ENCODE peak calls at places on chromosomes 5 and 9, in four cellular contexts. One of them, this sample, is unnamed.

GRCh38 chr5:157670662-157671591 is at the start of gene C5orf52:
- DNase-seq in H1: no peak
- DNase-seq in K562: no peak
- DNase-seq in HepG2: peak; percentile 47
- DNase-seq in this sample: no peak

GRCh38 chr9:133754187-133754586 is 16.0 kb upstream of the SARDH start:
- DNase-seq in H1: no peak
- DNase-seq in K562: no peak
- DNase-seq in HepG2: no peak
- DNase-seq in this sample: no peak

GRCh38 chr9:18516514-18516913 is 42.6 kb downstream of the ADAMTSL1 start:
- DNase-seq in H1: no peak
- DNase-seq in K562: no peak
- DNase-seq in HepG2: no peak
- DNase-seq in this sample: no peak

GRCh38 chr5:10199700-10200099 is 50.0 kb downstream of the ATPSCKMT start:
- DNase-seq in H1: no peak
- DNase-seq in K562: no peak
- DNase-seq in HepG2: no peak
- DNase-seq in this sample: no peak

GRCh38 chr9:110659891-110660541 is 8.6 kb upstream of the MUSK start:
- DNase-seq in H1: no peak
- DNase-seq in K562: no peak
- DNase-seq in HepG2: no peak
- DNase-seq in this sample: no peak

GRCh38 chr5:61394793-61395192 is 62.7 kb downstream of the ZSWIM6 start:
- DNase-seq in H1: no peak
- DNase-seq in K562: no peak
- DNase-seq in HepG2: no peak
- DNase-seq in this sample: no peak

GRCh38 chr5:75514323-75514722 is 2.6 kb downstream of the POLK start:
- DNase-seq in H1: no peak
- DNase-seq in K562: no peak
- DNase-seq in HepG2: no peak
- DNase-seq in this sample: no peak

GRCh38 chr5:151298063-151298462 is 5.5 kb downstream of the SLC36A3 start:
- DNase-seq in H1: no peak
- DNase-seq in K562: peak; percentile 34
- DNase-seq in HepG2: peak; percentile 68
- DNase-seq in this sample: peak; percentile 41

GRCh38 chr5:16931334-16932110 is 4.6 kb downstream of the MYO10 start:
- DNase-seq in H1: no peak
- DNase-seq in K562: no peak
- DNase-seq in HepG2: no peak
- DNase-seq in this sample: no peak

GRCh38 chr9:29999645-30000044 is 2384.8 kb upstream of the ACO1 start:
- DNase-seq in H1: no peak
- DNase-seq in K562: no peak
- DNase-seq in HepG2: no peak
- DNase-seq in this sample: no peak

GRCh38 chr9:132857031-132857430 is 21.1 kb downstream of the AK8 start:
- DNase-seq in H1: no peak
- DNase-seq in K562: no peak
- DNase-seq in HepG2: no peak
- DNase-seq in this sample: no peak

GRCh38 chr5:153670081-153670480 is 179.6 kb downstream of the GRIA1 start:
- DNase-seq in H1: no peak
- DNase-seq in K562: no peak
- DNase-seq in HepG2: no peak
- DNase-seq in this sample: no peak

GRCh38 chr5:138716456-138716924 is 36.7 kb upstream of the CTNNA1 start:
- DNase-seq in H1: no peak
- DNase-seq in K562: no peak
- DNase-seq in HepG2: peak; percentile 39
- DNase-seq in this sample: no peak

GRCh38 chr9:79686381-79687130 is 114.8 kb downstream of the TLE4 start:
- DNase-seq in H1: no peak
- DNase-seq in K562: no peak
- DNase-seq in HepG2: no peak
- DNase-seq in this sample: no peak

GRCh38 chr5:98433673-98434072 is 339.8 kb upstream of the RGMB start:
- DNase-seq in H1: no peak
- DNase-seq in K562: no peak
- DNase-seq in HepG2: no peak
- DNase-seq in this sample: no peak

GRCh38 chr5:142181547-142182191 is 73.1 kb downstream of the NDFIP1 start:
- DNase-seq in H1: no peak
- DNase-seq in K562: no peak
- DNase-seq in HepG2: peak; percentile 35
- DNase-seq in this sample: no peak

GRCh38 chr5:177128551-177128976 is 5.0 kb upstream of the NSD1 start:
- DNase-seq in H1: no peak
- DNase-seq in K562: no peak
- DNase-seq in HepG2: no peak
- DNase-seq in this sample: no peak

GRCh38 chr9:129752915-129753724 is at the start of gene PTGES:
- DNase-seq in H1: no peak
- DNase-seq in K562: peak; percentile 81
- DNase-seq in HepG2: no peak
- DNase-seq in this sample: no peak

GRCh38 chr9:99491408-99492259 is 269.6 kb downstream of the SEC61B start:
- DNase-seq in H1: no peak
- DNase-seq in K562: no peak
- DNase-seq in HepG2: no peak
- DNase-seq in this sample: no peak

GRCh38 chr9:121735065-121735791 is 83.8 kb downstream of the DAB2IP start:
- DNase-seq in H1: peak; percentile 71
- DNase-seq in K562: peak; percentile 30
- DNase-seq in HepG2: peak; percentile 62
- DNase-seq in this sample: no peak

GRCh38 chr5:178477224-178478201 is 112.7 kb downstream of the COL23A1 start:
- DNase-seq in H1: no peak
- DNase-seq in K562: no peak
- DNase-seq in HepG2: no peak
- DNase-seq in this sample: no peak

GRCh38 chr5:159456722-159457462 is 126.6 kb upstream of the IL12B start:
- DNase-seq in H1: no peak
- DNase-seq in K562: no peak
- DNase-seq in HepG2: no peak
- DNase-seq in this sample: no peak

GRCh38 chr5:77454123-77454522 is 38.0 kb downstream of the WDR41 start:
- DNase-seq in H1: no peak
- DNase-seq in K562: peak; percentile 18
- DNase-seq in HepG2: no peak
- DNase-seq in this sample: no peak

GRCh38 chr5:71810023-71810422 is 90.9 kb downstream of the CARTPT start:
- DNase-seq in H1: no peak
- DNase-seq in K562: no peak
- DNase-seq in HepG2: no peak
- DNase-seq in this sample: no peak

GRCh38 chr9:91426123-91426745 is 2.6 kb upstream of the NFIL3 start:
- DNase-seq in H1: no peak
- DNase-seq in K562: peak; percentile 41
- DNase-seq in HepG2: peak; percentile 53
- DNase-seq in this sample: no peak

GRCh38 chr5:21159526-21160059 is 1171.6 kb upstream of the CDH18 start:
- DNase-seq in H1: no peak
- DNase-seq in K562: no peak
- DNase-seq in HepG2: no peak
- DNase-seq in this sample: no peak

GRCh38 chr5:177370488-177371119 is 12.9 kb downstream of the RGS14 start:
- DNase-seq in H1: peak; percentile 99
- DNase-seq in K562: peak; percentile 95
- DNase-seq in HepG2: peak; percentile 94
- DNase-seq in this sample: no peak

GRCh38 chr5:128227984-128228383 is 144.4 kb downstream of the SLC12A2 start:
- DNase-seq in H1: no peak
- DNase-seq in K562: no peak
- DNase-seq in HepG2: no peak
- DNase-seq in this sample: no peak

GRCh38 chr5:134275822-134276221 is 49.9 kb upstream of the PPP2CA start:
- DNase-seq in H1: no peak
- DNase-seq in K562: no peak
- DNase-seq in HepG2: no peak
- DNase-seq in this sample: no peak
- TF ChIP-seq SIN3A in H1: no peak
- TF ChIP-seq SIN3A in K562: no peak
- TF ChIP-seq SIN3A in HepG2: no peak
- TF ChIP-seq SIN3A in this sample: no peak

GRCh38 chr5:119072496-119072895 is 1.6 kb downstream of the DMXL1 start:
- DNase-seq in H1: no peak
- DNase-seq in K562: no peak
- DNase-seq in HepG2: no peak
- DNase-seq in this sample: no peak

GRCh38 chr5:119076080-119076479 is 5.2 kb downstream of the DMXL1 start:
- DNase-seq in H1: no peak
- DNase-seq in K562: no peak
- DNase-seq in HepG2: no peak
- DNase-seq in this sample: no peak

GRCh38 chr5:119077444-119077843 is 6.6 kb downstream of the DMXL1 start:
- DNase-seq in H1: no peak
- DNase-seq in K562: no peak
- DNase-seq in HepG2: no peak
- DNase-seq in this sample: no peak

GRCh38 chr5:119071573-119071874 is 637 bp downstream of the DMXL1 start:
- DNase-seq in H1: no peak
- DNase-seq in K562: no peak
- DNase-seq in HepG2: no peak
- DNase-seq in this sample: no peak

GRCh38 chr5:119074419-119074818 is 3.5 kb downstream of the DMXL1 start:
- DNase-seq in H1: no peak
- DNase-seq in K562: no peak
- DNase-seq in HepG2: no peak
- DNase-seq in this sample: no peak
- H3K4me1 ChIP-seq in H1: no peaks in the 10 kb centered on the region
- H3K4me1 ChIP-seq in K562: peaks cover 14% of the 10 kb centered on the region
- H3K4me1 ChIP-seq in HepG2: peaks cover 38% of the 10 kb centered on the region
- H3K4me1 ChIP-seq in this sample: peaks cover 17% of the 10 kb centered on the region

GRCh38 chr5:167582263-167582662 is 709.2 kb upstream of the WWC1 start:
- DNase-seq in H1: no peak
- DNase-seq in K562: no peak
- DNase-seq in HepG2: no peak
- DNase-seq in this sample: no peak
- TF ChIP-seq CTCF in H1: no peak
- TF ChIP-seq CTCF in K562: no peak
- TF ChIP-seq CTCF in HepG2: no peak
- TF ChIP-seq CTCF in this sample: peak; percentile 35

GRCh38 chr9:28317706-28318210 is 744.5 kb upstream of the C9orf72 start:
- DNase-seq in H1: no peak
- DNase-seq in K562: no peak
- DNase-seq in HepG2: no peak
- DNase-seq in this sample: no peak

GRCh38 chr9:28318515-28318914 is 745.2 kb upstream of the C9orf72 start:
- DNase-seq in H1: no peak
- DNase-seq in K562: no peak
- DNase-seq in HepG2: no peak
- DNase-seq in this sample: no peak
- TF ChIP-seq SIN3A in H1: no peak
- TF ChIP-seq SIN3A in K562: no peak
- TF ChIP-seq SIN3A in HepG2: no peak
- TF ChIP-seq SIN3A in this sample: no peak

GRCh38 chr9:136536051-136536720 is 9.7 kb downstream of the NOTCH1 start:
- DNase-seq in H1: no peak
- DNase-seq in K562: no peak
- DNase-seq in HepG2: no peak
- DNase-seq in this sample: no peak
- H3K4me1 ChIP-seq in H1: no peaks in the 10 kb centered on the region
- H3K4me1 ChIP-seq in K562: peaks cover 78% of the 10 kb centered on the region
- H3K4me1 ChIP-seq in HepG2: no peaks in the 10 kb centered on the region
- H3K4me1 ChIP-seq in this sample: no peaks in the 10 kb centered on the region

GRCh38 chr9:116543731-116544400 is 143.2 kb upstream of the TRIM32 start:
- DNase-seq in H1: no peak
- DNase-seq in K562: no peak
- DNase-seq in HepG2: no peak
- DNase-seq in this sample: no peak
- TF ChIP-seq CTCF in H1: no peak
- TF ChIP-seq CTCF in K562: no peak
- TF ChIP-seq CTCF in HepG2: no peak
- TF ChIP-seq CTCF in this sample: no peak

DNA sequence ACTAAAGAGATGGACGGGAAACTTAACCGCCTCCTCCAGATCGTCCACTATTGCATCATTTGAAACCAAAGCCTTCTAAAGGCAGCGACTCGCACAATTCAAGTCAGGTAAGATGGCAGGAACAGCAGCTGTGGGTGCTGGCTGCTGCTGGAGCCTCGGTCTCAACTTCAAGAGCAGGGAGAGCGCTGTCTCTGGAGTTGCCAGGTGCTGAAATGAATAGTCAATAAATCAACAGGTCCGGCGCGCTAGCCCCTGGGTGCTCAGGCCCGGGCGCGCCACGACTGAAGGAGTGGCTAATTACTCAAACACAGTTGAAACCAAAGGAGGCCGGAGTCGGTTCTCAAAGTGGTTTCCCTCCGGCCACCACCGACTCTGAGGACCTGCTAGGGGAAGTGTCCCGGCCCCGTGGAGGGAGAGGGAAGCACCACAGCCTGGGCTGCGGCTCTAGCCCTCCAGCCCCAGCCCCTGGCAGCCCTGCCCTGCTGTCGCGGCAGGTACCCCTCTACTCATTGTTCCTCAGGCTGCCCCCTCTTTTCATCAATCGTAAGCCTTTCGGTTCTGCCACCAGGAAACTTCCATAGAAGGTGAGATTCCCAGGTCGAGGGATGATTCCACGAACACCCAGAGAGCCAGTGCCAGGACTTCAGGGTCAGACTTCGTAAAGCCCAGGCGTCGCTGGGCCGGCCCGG is 804 bp downstream of the TTC39B start:
- DNase-seq in H1: peak; percentile 15
- DNase-seq in K562: no peak
- DNase-seq in HepG2: peak; percentile 59
- DNase-seq in this sample: no peak
- TF ChIP-seq SIN3A in H1: no peak
- TF ChIP-seq SIN3A in K562: no peak
- TF ChIP-seq SIN3A in HepG2: no peak
- TF ChIP-seq SIN3A in this sample: no peak

GRCh38 chr9:136616307-136616635 is 46.4 kb upstream of the EGFL7 start:
- DNase-seq in H1: no peak
- DNase-seq in K562: no peak
- DNase-seq in HepG2: no peak
- DNase-seq in this sample: no peak

GRCh38 chr9:136616948-136617695 is 45.6 kb upstream of the EGFL7 start:
- DNase-seq in H1: no peak
- DNase-seq in K562: peak; percentile 16
- DNase-seq in HepG2: no peak
- DNase-seq in this sample: no peak

GRCh38 chr9:136618578-136619547 is 43.9 kb upstream of the EGFL7 start:
- DNase-seq in H1: no peak
- DNase-seq in K562: no peak
- DNase-seq in HepG2: no peak
- DNase-seq in this sample: no peak

GRCh38 chr9:136619742-136620440 is 42.8 kb upstream of the EGFL7 start:
- DNase-seq in H1: no peak
- DNase-seq in K562: no peak
- DNase-seq in HepG2: peak; percentile 65
- DNase-seq in this sample: no peak

GRCh38 chr9:136617746-136618577 is 44.8 kb upstream of the EGFL7 start:
- DNase-seq in H1: no peak
- DNase-seq in K562: no peak
- DNase-seq in HepG2: no peak
- DNase-seq in this sample: no peak
- H3K4me1 ChIP-seq in H1: peaks cover 2% of the 10 kb centered on the region
- H3K4me1 ChIP-seq in K562: peaks cover 85% of the 10 kb centered on the region
- H3K4me1 ChIP-seq in HepG2: peaks cover 44% of the 10 kb centered on the region
- H3K4me1 ChIP-seq in this sample: no peaks in the 10 kb centered on the region

This sample was measured in Panc1.